ENCODE peak calls at places on chromosomes 7 and 10, in six cellular contexts. A, I, B, V, M and G are unnamed samples.

GRCh38 chr7:1886361-1887064 is 216.4 kb downstream of the ELFN1 start:
- DNase-seq in A (no peak), I (no peak), B (no peak), V (no peak), M (no peak), G (no peak)

GRCh38 chr10:49735161-49735560 is 27.0 kb downstream of the OGDHL start:
- DNase-seq in A (no peak), I (no peak), B (no peak), V (peak), M (no peak), G (no peak)

GRCh38 chr7:69710773-69711445 is 112.6 kb downstream of the AUTS2 start:
- DNase-seq in A (no peak), I (no peak), B (no peak), V (no peak), M (no peak), G (no peak)

GRCh38 chr10:5595095-5595494 is 70.3 kb downstream of the CALML3 start:
- DNase-seq in A (no peak), I (no peak), B (no peak), V (no peak), M (no peak), G (no peak)

GRCh38 chr7:30585675-30586074 is 9.0 kb upstream of the GARS1 start:
- DNase-seq in A (no peak), I (no peak), B (no peak), V (no peak), M (peak), G (no peak)

GRCh38 chr10:99339077-99339476 is 9.9 kb downstream of the CNNM1 start:
- DNase-seq in A (no peak), I (peak), B (no peak), V (no peak), M (no peak), G (peak)

GRCh38 chr7:2680256-2680655 is 7.7 kb upstream of the AMZ1 start:
- DNase-seq in A (no peak), I (no peak), B (no peak), V (peak), M (no peak), G (no peak)

GRCh38 chr10:66924674-66925345 is 1.0 kb upstream of the LRRTM3 start:
- DNase-seq in A (no peak), I (no peak), B (no peak), V (no peak), M (no peak), G (no peak)

GRCh38 chr10:29922904-29923303 is 136.5 kb downstream of the JCAD start:
- DNase-seq in A (peak), I (no peak), B (no peak), V (peak), M (no peak), G (no peak)

GRCh38 chr7:149285581-149285975 is 23.6 kb downstream of the ZNF783 start:
- DNase-seq in A (peak), I (peak), B (no peak), V (peak), M (no peak), G (no peak)

GRCh38 chr7:129213828-129214227 is 11.0 kb upstream of the AHCYL2 start:
- DNase-seq in A (peak), I (no peak), B (no peak), V (peak), M (no peak), G (peak)

GRCh38 chr7:140691368-140692045 is 5.0 kb upstream of the NDUFB2 start:
- DNase-seq in A (no peak), I (no peak), B (no peak), V (peak), M (no peak), G (no peak)
- TF ChIP-seq CTCF in A (no peak), I (no peak), B (no peak), V (peak), M (no peak), G (no peak)

GRCh38 chr7:87148332-87148955 is 3.8 kb upstream of the DMTF1 start:
- DNase-seq in A (no peak), I (peak), B (no peak), V (no peak), M (no peak), G (peak)
- TF ChIP-seq CTCF in A (peak), I (peak), B (no peak), V (peak), M (peak), G (peak)

GRCh38 chr10:128268015-128268722 is 141.9 kb upstream of the MKI67 start:
- DNase-seq in A (peak), I (peak), B (no peak), V (peak), M (no peak), G (no peak)

GRCh38 chr10:128265596-128265995 is 139.4 kb upstream of the MKI67 start:
- DNase-seq in A (no peak), I (no peak), B (no peak), V (no peak), M (no peak), G (no peak)

GRCh38 chr10:128267581-128267980 is 141.4 kb upstream of the MKI67 start:
- DNase-seq in A (no peak), I (no peak), B (no peak), V (no peak), M (no peak), G (no peak)

GRCh38 chr10:128263891-128264688 is 137.9 kb upstream of the MKI67 start:
- DNase-seq in A (peak), I (peak), B (no peak), V (peak), M (peak), G (peak)
- TF ChIP-seq CTCF in A (peak), I (peak), B (peak), V (peak), M (peak), G (peak)

GRCh38 chr10:83425306-83425705 is 714.0 kb upstream of the GHITM start:
- DNase-seq in A (no peak), I (no peak), B (no peak), V (peak), M (no peak), G (no peak)
- TF ChIP-seq CTCF in A (no peak), I (no peak), B (no peak), V (peak), M (no peak), G (no peak)

GRCh38 chr10:119161680-119162079 is 3.8 kb downstream of the SFXN4 start:
- DNase-seq in A (no peak), I (no peak), B (no peak), V (no peak), M (no peak), G (no peak)
- TF ChIP-seq CTCF in A (no peak), I (no peak), B (no peak), V (no peak), M (no peak), G (no peak)

GRCh38 chr7:114825423-114825951 is 96.4 kb upstream of the MDFIC start:
- DNase-seq in A (no peak), I (no peak), B (no peak), V (peak), M (no peak), G (no peak)
- TF ChIP-seq CTCF in A (no peak), I (no peak), B (no peak), V (peak), M (no peak), G (peak)